ENCODE peak calls at places on chromosome 9, in five cellular contexts. U, S, Y, N and Z are unnamed samples.

GRCh38 chr9:113631811-113632665 is 168.5 kb downstream of the RGS3 start:
- DNase-seq in N (no peak), S (no peak), U (no peak), Y (no peak), Z (no peak)

GRCh38 chr9:131656356-131657030 is 83.4 kb downstream of the RAPGEF1 start:
- DNase-seq in Y (peak), N (no peak), U (peak), S (no peak), Z (no peak)

GRCh38 chr9:96769989-96770388 is 7.9 kb downstream of the ZNF510 start:
- DNase-seq in U (no peak), Y (no peak), S (no peak), N (no peak), Z (no peak)

GRCh38 chr9:99782962-99783718 is 38.5 kb upstream of the NR4A3 start:
- DNase-seq in Y (no peak), N (no peak), U (no peak), S (no peak), Z (no peak)

GRCh38 chr9:94900222-94901018 is 173.9 kb downstream of the AOPEP start:
- DNase-seq in U (no peak), S (peak), N (no peak), Y (no peak), Z (no peak)

GRCh38 chr9:123399803-123400378 is 43.9 kb downstream of the CRB2 start:
- DNase-seq in S (peak), U (no peak), Y (no peak), N (no peak), Z (no peak)

GRCh38 chr9:95522871-95523370 is 6.2 kb upstream of the PTCH1 start:
- DNase-seq in S (no peak), U (no peak), Y (no peak), N (no peak), Z (no peak)

GRCh38 chr9:93603011-93603410 is 26.6 kb downstream of the PHF2 start:
- DNase-seq in S (no peak), N (no peak), Y (no peak), U (no peak), Z (no peak)

GRCh38 chr9:128420651-128421473 is at the start of gene CERCAM:
- DNase-seq in Y (no peak), N (no peak), S (peak), U (peak), Z (no peak)

GRCh38 chr9:76395381-76395780 is 1.2 kb upstream of the RFK start:
- DNase-seq in U (no peak), Y (no peak), S (no peak), N (no peak), Z (no peak)

GRCh38 chr9:130345993-130346385 is 80.4 kb downstream of the HMCN2 start:
- DNase-seq in Y (no peak), U (no peak), S (no peak), N (no peak), Z (no peak)

GRCh38 chr9:102521097-102521755 is 473.9 kb upstream of the CYLC2 start:
- DNase-seq in U (no peak), Y (no peak), S (no peak), N (no peak), Z (no peak)

GRCh38 chr9:107043886-107044285 is 180.9 kb downstream of the ZNF462 start:
- DNase-seq in U (peak), N (no peak), S (no peak), Y (no peak), Z (peak)

GRCh38 chr9:113220467-113221002 is 542 bp downstream of the FKBP15 start:
- DNase-seq in Y (no peak), S (no peak), U (no peak), N (no peak), Z (no peak)

GRCh38 chr9:132075853-132076252 is 3.8 kb downstream of the MED27 start:
- DNase-seq in U (no peak), S (no peak), N (no peak), Y (no peak), Z (no peak)

GRCh38 chr9:31355159-31355882 is 1029.1 kb upstream of the ACO1 start:
- DNase-seq in N (no peak), U (no peak), Y (no peak), S (no peak), Z (no peak)

GRCh38 chr9:131474711-131475110 is 28.0 kb upstream of the POMT1 start:
- DNase-seq in Y (peak), S (no peak), N (no peak), U (no peak), Z (no peak)

GRCh38 chr9:32348289-32348688 is 36.2 kb upstream of the ACO1 start:
- DNase-seq in U (no peak), Y (no peak), S (no peak), N (no peak), Z (no peak)

GRCh38 chr9:134381671-134382505 is 55.6 kb downstream of the RXRA start:
- DNase-seq in U (peak), Y (no peak), S (no peak), N (no peak), Z (no peak)

GRCh38 chr9:93326056-93326455 is 125.4 kb upstream of the FAM120A start:
- DNase-seq in U (no peak), S (no peak), N (no peak), Y (no peak), Z (no peak)

DNA sequence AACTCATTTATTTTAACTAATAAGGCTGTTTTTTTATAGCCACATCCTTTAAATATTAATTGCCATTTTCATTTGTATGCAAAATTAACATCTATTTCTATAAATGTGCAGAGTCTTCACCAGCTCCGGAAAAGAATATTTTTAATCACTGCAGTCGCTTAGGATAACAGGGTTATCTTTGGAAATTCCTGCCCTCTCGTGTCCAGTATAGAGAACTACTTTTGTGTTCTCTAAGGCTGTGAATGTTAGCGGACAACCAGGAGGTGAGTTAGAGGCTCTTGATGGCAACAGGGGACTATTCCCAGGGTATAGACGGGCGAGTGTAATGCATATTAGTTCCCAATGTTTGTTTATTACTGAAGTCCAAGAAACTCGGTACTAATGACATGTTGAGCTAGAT is 59.4 kb downstream of the GGTA1 start:
- DNase-seq in S (no peak), N (no peak), U (no peak), Y (no peak), Z (no peak)
- TF ChIP-seq CTCF in S (peak), N (peak), U (peak), Y (no peak), Z (peak)

GRCh38 chr9:91062281-91062680 is 260.7 kb downstream of the SYK start:
- DNase-seq in S (no peak), Y (no peak), U (no peak), N (no peak), Z (no peak)
- TF ChIP-seq CTCF in S (no peak), Y (no peak), U (no peak), N (no peak), Z (no peak)

GRCh38 chr9:35161713-35162604 is at the start of gene UNC13B:
- DNase-seq in U (peak), N (peak), Y (peak), S (peak), Z (peak)
- TF ChIP-seq CTCF in U (peak), N (no peak), Y (peak), S (no peak), Z (peak)

GRCh38 chr9:34253460-34253837 is 74.6 kb downstream of the UBAP1 start:
- DNase-seq in N (no peak), U (peak), S (no peak), Y (no peak), Z (no peak)
- TF ChIP-seq CTCF in N (no peak), U (no peak), S (no peak), Y (peak), Z (peak)